ENCODE peak calls at places on chromosomes 12 and 14, in six cellular contexts. E is GM23248; L is stimulated activated CD8-positive, alpha-beta memory T cell treated with anti-CD3 and anti-CD28 coated beads, Interleukin-4, amount 100 ng/mL, for 48 hours; Y is NCI-H1417; P is cardiac septum; B is left kidney. F is an unnamed sample.

GRCh38 chr14:72651081-72651480 is 242.8 kb downstream of the DPF3 start:
- DNase-seq in L (no peak), Y (no peak), P (no peak), E (peak), B (peak), F (no peak)

GRCh38 chr14:61566537-61567225 is 128.6 kb upstream of the HIF1A start:
- DNase-seq in E (peak), Y (no peak), L (no peak), P (no peak), B (no peak), F (no peak)

GRCh38 chr12:69002969-69003368 is 70.0 kb upstream of the CPM start:
- DNase-seq in E (no peak), Y (no peak), L (no peak), B (no peak), P (no peak), F (no peak)

GRCh38 chr12:101823891-101824290 is 6.9 kb downstream of the GNPTAB start:
- DNase-seq in P (no peak), Y (no peak), B (peak), L (peak), E (peak), F (peak)

GRCh38 chr12:120104924-120105323 is 11.6 kb downstream of the RAB35 start:
- DNase-seq in Y (no peak), E (no peak), L (no peak), B (no peak), P (no peak), F (no peak)

GRCh38 chr14:29643415-29644206 is 284.0 kb downstream of the PRKD1 start:
- DNase-seq in E (peak), L (no peak), B (peak), Y (no peak), P (no peak), F (no peak)

GRCh38 chr12:100706029-100706428 is 88.5 kb upstream of the ANO4 start:
- DNase-seq in L (no peak), Y (peak), B (peak), P (no peak), E (peak), F (no peak)

GRCh38 chr12:39873065-39873464 is 232.8 kb downstream of the SLC2A13 start:
- DNase-seq in Y (no peak), L (no peak), B (no peak), E (no peak), P (no peak), F (no peak)

GRCh38 chr12:88931598-88931997 is 351.3 kb upstream of the KITLG start:
- DNase-seq in B (peak), P (no peak), Y (no peak), E (no peak), L (no peak), F (no peak)

GRCh38 chr14:26128931-26129674 is 468.7 kb downstream of the NOVA1 start:
- DNase-seq in P (no peak), Y (no peak), L (no peak), B (peak), E (peak), F (no peak)

GRCh38 chr14:103099081-103099732 is 4.7 kb downstream of the EXOC3L4 start:
- DNase-seq in Y (peak), B (peak), E (no peak), P (no peak), L (no peak), F (no peak)

GRCh38 chr12:69388371-69388770 is 28.8 kb downstream of the YEATS4 start:
- DNase-seq in B (peak), E (peak), L (no peak), Y (peak), P (no peak), F (no peak)

GRCh38 chr14:53510281-53510912 is 357.3 kb upstream of the DDHD1 start:
- DNase-seq in L (no peak), Y (no peak), E (no peak), B (no peak), P (no peak), F (no peak)

GRCh38 chr14:65170768-65171251 is 68.5 kb upstream of the MAX start:
- DNase-seq in L (peak), P (no peak), E (peak), B (peak), Y (peak), F (peak)

GRCh38 chr12:96196781-96197180 is 2.6 kb downstream of the ELK3 start:
- DNase-seq in P (peak), Y (no peak), B (no peak), E (peak), L (no peak), F (no peak)